ENCODE peak calls at places on chromosomes 3 and 15, in four cellular contexts. P is WTC11, Z is K562, R is HepG2. S is an unnamed sample.

GRCh38 chr15:68599560-68600071 is 20.8 kb downstream of the CORO2B start:
- DNase-seq in P (peak; percentile 80), R (no peak), Z (no peak), S (no peak)

GRCh38 chr3:194570184-194570583 is 63.0 kb downstream of the TMEM44 start:
- DNase-seq in P (no peak), R (no peak), Z (no peak), S (no peak)

GRCh38 chr3:34387831-34388564 is 589.6 kb downstream of the PDCD6IP start:
- DNase-seq in P (peak; percentile 16), Z (no peak), R (no peak), S (no peak)

GRCh38 chr15:87369269-87369668 is 887.3 kb downstream of the NTRK3 start:
- DNase-seq in R (no peak), P (no peak), Z (no peak), S (no peak)

GRCh38 chr3:71031151-71031550 is 552.4 kb downstream of the FOXP1 start:
- DNase-seq in Z (no peak), R (no peak), P (no peak), S (no peak)

GRCh38 chr15:49300856-49301255 is 122.2 kb upstream of the FGF7 start:
- DNase-seq in R (no peak), P (no peak), Z (no peak), S (no peak)

GRCh38 chr15:44298878-44299277 is 10.4 kb downstream of the GOLM2 start:
- DNase-seq in P (peak; percentile 52), Z (peak; percentile 27), R (peak; percentile 10), S (no peak)

GRCh38 chr15:31320022-31320421 is 6.6 kb upstream of the KLF13 start:
- DNase-seq in P (no peak), R (no peak), Z (no peak), S (no peak)

GRCh38 chr15:49645937-49646336 is 25.1 kb downstream of the DTWD1 start:
- DNase-seq in R (peak; percentile 9), Z (no peak), P (no peak), S (no peak)

GRCh38 chr15:45641374-45641778 is 6.5 kb downstream of the SQOR start:
- DNase-seq in P (no peak), Z (no peak), R (peak; percentile 95), S (no peak)

GRCh38 chr15:99413955-99414754 is 151.6 kb upstream of the MEF2A start:
- DNase-seq in Z (no peak), P (no peak), R (no peak), S (no peak)

GRCh38 chr15:101437209-101437608 is 52.3 kb downstream of the PCSK6 start:
- DNase-seq in Z (no peak), P (no peak), R (no peak), S (no peak)

GRCh38 chr3:53829605-53830004 is 16.6 kb downstream of the CHDH start:
- DNase-seq in P (no peak), R (no peak), Z (no peak), S (no peak)

GRCh38 chr15:36325206-36325605 is 254.2 kb upstream of the CDIN1 start:
- DNase-seq in R (no peak), Z (no peak), P (no peak), S (no peak)

GRCh38 chr3:134381048-134381447 is 6.8 kb upstream of the AMOTL2 start:
- DNase-seq in P (no peak), Z (no peak), R (no peak), S (no peak)

GRCh38 chr15:60912984-60913697 is 316.0 kb downstream of the RORA start:
- DNase-seq in P (no peak), R (no peak), Z (no peak), S (no peak)

GRCh38 chr3:162141232-162141631 is 644.6 kb downstream of the OTOL1 start:
- DNase-seq in R (no peak), P (no peak), Z (no peak), S (no peak)

GRCh38 chr15:27454281-27455060 is 483.5 kb downstream of the GABRG3 start:
- DNase-seq in P (no peak), Z (peak; percentile 33), R (no peak), S (no peak)

GRCh38 chr3:97197083-97197482 is 382.7 kb downstream of the EPHA6 start:
- DNase-seq in R (no peak), Z (no peak), P (no peak), S (no peak)

GRCh38 chr3:21562225-21562624 is 188.8 kb downstream of the ZNF385D start:
- DNase-seq in Z (no peak), P (no peak), R (no peak), S (no peak)

GRCh38 chr3:39434574-39434973 is 28.1 kb downstream of the RPSA start:
- DNase-seq in Z (no peak), P (no peak), R (no peak), S (no peak)

GRCh38 chr15:52255008-52255407 is 40.6 kb downstream of the MYO5C start:
- DNase-seq in Z (no peak), P (no peak), R (no peak), S (no peak)

GRCh38 chr15:69578252-69578651 is 125.6 kb downstream of the RPLP1 start:
- DNase-seq in P (no peak), Z (no peak), R (no peak), S (no peak)

GRCh38 chr15:43749690-43750345 is 3.6 kb downstream of the PDIA3 start:
- DNase-seq in Z (no peak), R (no peak), P (no peak), S (peak; percentile 78)

GRCh38 chr3:159731254-159731653 is 257.4 kb upstream of the IL12A start:
- DNase-seq in R (no peak), Z (no peak), P (no peak), S (no peak)

GRCh38 chr3:122023335-122023734 is 1.3 kb upstream of the ILDR1 start:
- DNase-seq in P (no peak), R (no peak), Z (no peak), S (no peak)

GRCh38 chr3:71752911-71753715 is 542 bp upstream of the GPR27 start:
- DNase-seq in P (peak; percentile 45), R (no peak), Z (no peak), S (no peak)

GRCh38 chr3:179528786-179529185 is 33.9 kb upstream of the ACTL6A start:
- DNase-seq in R (no peak), P (no peak), Z (no peak), S (no peak)

GRCh38 chr15:74242296-74242929 is 6.3 kb downstream of the CCDC33 start:
- DNase-seq in P (no peak), Z (peak; percentile 20), R (peak; percentile 6), S (no peak)

GRCh38 chr3:14210843-14211594 is 32.4 kb downstream of the LSM3 start:
- DNase-seq in R (no peak), P (no peak), Z (no peak), S (no peak)

GRCh38 chr3:126258670-126259069 is 78.3 kb upstream of the ALDH1L1 start:
- DNase-seq in R (no peak), Z (peak; percentile 54), P (no peak), S (no peak)

GRCh38 chr3:25266677-25267076 is 161.4 kb upstream of the RARB start:
- DNase-seq in P (no peak), R (no peak), Z (no peak), S (no peak)

GRCh38 chr3:125059488-125060245 is 3.9 kb upstream of the HEG1 start:
- DNase-seq in Z (no peak), R (no peak), P (no peak), S (no peak)

GRCh38 chr15:57923311-57923710 is 142.2 kb downstream of the ALDH1A2 start:
- DNase-seq in P (no peak), R (no peak), Z (no peak), S (no peak)

GRCh38 chr3:111676177-111677021 is 81.3 kb upstream of the ZBED2 start:
- DNase-seq in P (no peak), Z (no peak), R (peak; percentile 82), S (no peak)

GRCh38 chr15:57537072-57537471 is 54.6 kb upstream of the MYZAP start:
- DNase-seq in R (peak; percentile 13), Z (no peak), P (no peak), S (no peak)

GRCh38 chr15:78203346-78204225 is 30.8 kb downstream of the ACSBG1 start:
- DNase-seq in Z (no peak), R (no peak), P (no peak), S (no peak)
- TF ChIP-seq CBFB in Z (no peak), R (no peak), P (no peak), S (no peak)

GRCh38 chr3:127691974-127692373 is 19.2 kb downstream of the ABTB1 start:
- DNase-seq in R (no peak), Z (no peak), P (no peak), S (no peak)

GRCh38 chr3:127689266-127689860 is 16.6 kb downstream of the ABTB1 start:
- DNase-seq in Z (no peak), R (no peak), P (peak; percentile 2), S (no peak)

GRCh38 chr3:127691494-127691893 is 18.7 kb downstream of the ABTB1 start:
- DNase-seq in R (no peak), Z (no peak), P (no peak), S (no peak)

GRCh38 chr3:127690106-127690505 is 17.4 kb downstream of the ABTB1 start:
- DNase-seq in Z (no peak), P (no peak), R (peak; percentile 20), S (no peak)

GRCh38 chr3:127690823-127691452 is 18.2 kb downstream of the ABTB1 start:
- DNase-seq in Z (no peak), R (peak; percentile 59), P (peak; percentile 71), S (no peak)
- TF ChIP-seq USF2 in Z (no peak), R (no peak), P (no peak), S (no peak)

GRCh38 chr3:127655641-127656040 is 17.1 kb upstream of the ABTB1 start:
- DNase-seq in P (no peak), R (no peak), Z (no peak), S (no peak)

GRCh38 chr3:127651516-127652172 is 21.1 kb upstream of the ABTB1 start:
- DNase-seq in Z (no peak), P (no peak), R (no peak), S (no peak)

GRCh38 chr3:127654374-127654773 is 18.4 kb upstream of the ABTB1 start:
- DNase-seq in P (no peak), R (no peak), Z (no peak), S (no peak)

GRCh38 chr3:127650236-127650635 is 21.3 kb downstream of the PODXL2 start:
- DNase-seq in R (no peak), P (no peak), Z (no peak), S (no peak)

GRCh38 chr3:127652246-127652995 is 20.3 kb upstream of the ABTB1 start:
- DNase-seq in Z (peak; percentile 56), P (peak; percentile 70), R (peak; percentile 37), S (no peak)
- TF ChIP-seq CBFB in Z (no peak), P (no peak), R (no peak), S (no peak)

GRCh38 chr3:42228796-42229195 is 37.2 kb downstream of the CCK start:
- DNase-seq in Z (no peak), P (no peak), R (peak; percentile 20), S (no peak)

GRCh38 chr3:42226470-42227425 is 39.2 kb downstream of the CCK start:
- DNase-seq in P (no peak), Z (peak; percentile 32), R (no peak), S (no peak)

GRCh38 chr3:42229266-42229941 is 36.6 kb downstream of the CCK start:
- DNase-seq in Z (no peak), R (no peak), P (no peak), S (no peak)

GRCh38 chr3:42229942-42230688 is 35.9 kb downstream of the CCK start:
- DNase-seq in R (peak; percentile 50), P (no peak), Z (peak; percentile 47), S (no peak)

GRCh38 chr3:42230860-42231259 is 35.1 kb downstream of the CCK start:
- DNase-seq in Z (no peak), P (no peak), R (no peak), S (no peak)
- TF ChIP-seq USF2 in Z (no peak), P (no peak), R (no peak), S (no peak)